ENCODE peak calls at places on chromosomes 13 and 19, in four cellular contexts. D, U, W and K are unnamed samples.

GRCh38 chr13:91406619-91407018 is 8.2 kb downstream of the GPC5 start:
- DNase-seq in D (peak; percentile 30), U (no peak), W (no peak), K (peak; percentile 70)

GRCh38 chr13:37889102-37889501 is 19.5 kb upstream of the TRPC4 start:
- DNase-seq in D (no peak), U (no peak), W (no peak), K (no peak)

GRCh38 chr19:15154002-15154612 is 46.7 kb downstream of the NOTCH3 start:
- DNase-seq in D (no peak), U (peak; percentile 51), W (peak; percentile 40), K (no peak)

GRCh38 chr13:36412736-36413135 is 19.6 kb upstream of the CCNA1 start:
- DNase-seq in D (no peak), U (no peak), W (no peak), K (no peak)

GRCh38 chr13:71219671-71220070 is 647.3 kb downstream of the DACH1 start:
- DNase-seq in D (no peak), U (no peak), W (no peak), K (no peak)

GRCh38 chr19:21677696-21678418 is 89.5 kb downstream of the ZNF100 start:
- DNase-seq in D (no peak), U (no peak), W (no peak), K (no peak)

GRCh38 chr13:24274452-24274971 is 34.9 kb upstream of the C1QTNF9 start:
- DNase-seq in D (no peak), U (no peak), W (no peak), K (no peak)

GRCh38 chr13:97125810-97126738 is 96.1 kb upstream of the MBNL2 start:
- DNase-seq in D (no peak), U (no peak), W (no peak), K (no peak)

GRCh38 chr19:58385313-58386165 is 1.5 kb upstream of the RPS5 start:
- DNase-seq in D (no peak), U (no peak), W (no peak), K (no peak)

GRCh38 chr13:50950808-50951207 is 41.2 kb downstream of the RNASEH2B start:
- DNase-seq in D (no peak), U (no peak), W (no peak), K (no peak)

GRCh38 chr19:41927810-41928192 is 448 bp downstream of the ERFL start:
- DNase-seq in D (no peak), U (no peak), W (no peak), K (no peak)

GRCh38 chr19:45768644-45769053 is 403 bp downstream of the SIX5 start:
- DNase-seq in D (no peak), U (peak; percentile 68), W (peak; percentile 52), K (no peak)

GRCh38 chr13:49356224-49356623 is 87.6 kb downstream of the CAB39L start:
- DNase-seq in D (no peak), U (no peak), W (no peak), K (no peak)

GRCh38 chr13:29743229-29743786 is 107.1 kb downstream of the UBL3 start:
- DNase-seq in D (no peak), U (peak; percentile 61), W (no peak), K (no peak)

GRCh38 chr19:41554902-41555301 is 21.1 kb upstream of the CEACAM21 start:
- DNase-seq in D (no peak), U (no peak), W (no peak), K (no peak)

GRCh38 chr13:109788372-109789195 is 2.2 kb upstream of the IRS2 start:
- DNase-seq in D (no peak), U (no peak), W (no peak), K (no peak)

GRCh38 chr13:32811297-32811800 is 204.9 kb upstream of the KL start:
- DNase-seq in D (no peak), U (no peak), W (no peak), K (no peak)

GRCh38 chr19:6062961-6063575 is 47.2 kb downstream of the RFX2 start:
- DNase-seq in D (no peak), U (no peak), W (no peak), K (no peak)

GRCh38 chr13:54775501-54776191 is 1747.0 kb downstream of the OLFM4 start:
- DNase-seq in D (no peak), U (no peak), W (no peak), K (no peak)

GRCh38 chr19:5623397-5624153 is 692 bp downstream of the SAFB start:
- DNase-seq in D (no peak), U (peak; percentile 53), W (no peak), K (no peak)

GRCh38 chr13:41457589-41458186 is 338 bp downstream of the RGCC start:
- DNase-seq in D (no peak), U (peak; percentile 50), W (no peak), K (no peak)

GRCh38 chr13:72864142-72865035 is 82.5 kb downstream of the PIBF1 start:
- DNase-seq in D (no peak), U (no peak), W (no peak), K (no peak)

GRCh38 chr13:50712469-50712868 is 131.0 kb downstream of the DLEU7 start:
- DNase-seq in D (no peak), U (no peak), W (no peak), K (no peak)

GRCh38 chr13:43782686-43783085 is 4.1 kb downstream of the ENOX1 start:
- DNase-seq in D (no peak), U (no peak), W (no peak), K (no peak)

GRCh38 chr13:87356314-87356713 is 314.9 kb upstream of the SLITRK5 start:
- DNase-seq in D (no peak), U (no peak), W (no peak), K (no peak)

GRCh38 chr19:9934132-9934950 is 2.0 kb downstream of the OLFM2 start:
- DNase-seq in D (peak; percentile 87), U (peak; percentile 70), W (peak; percentile 88), K (no peak)

GRCh38 chr19:13844130-13844631 is 32.8 kb upstream of the NANOS3 start:
- DNase-seq in D (no peak), U (no peak), W (no peak), K (no peak)

GRCh38 chr13:75368167-75368566 is 113.8 kb downstream of the TBC1D4 start:
- DNase-seq in D (no peak), U (no peak), W (no peak), K (no peak)

GRCh38 chr19:32743021-32743420 is 23.5 kb downstream of the TDRD12 start:
- DNase-seq in D (no peak), U (no peak), W (no peak), K (no peak)

GRCh38 chr13:114095486-114095885 is 36.9 kb downstream of the RASA3 start:
- DNase-seq in D (no peak), U (no peak), W (no peak), K (no peak)

GRCh38 chr19:12611361-12611699 is 610 bp downstream of the ZNF791 start:
- DNase-seq in D (peak; percentile 57), U (peak; percentile 83), W (peak; percentile 77), K (peak; percentile 25)

DNA sequence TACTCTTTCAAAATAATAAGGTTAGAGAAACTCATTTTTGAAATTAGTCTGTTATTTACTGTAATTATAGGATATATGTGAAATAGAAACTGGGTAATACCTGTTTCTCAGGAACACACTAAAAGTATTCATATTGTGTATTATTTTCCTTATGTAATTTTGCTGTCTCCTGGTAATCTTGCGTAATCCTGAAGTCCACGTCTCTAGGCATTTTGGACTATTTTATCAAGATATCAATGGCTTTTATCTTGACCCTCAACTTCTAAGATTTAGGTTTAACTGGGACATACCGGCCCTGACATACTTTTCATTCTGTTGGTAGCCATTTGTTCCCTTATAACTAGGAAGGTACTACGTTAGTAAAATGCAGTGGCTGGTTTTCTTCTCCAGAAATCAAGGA is 80.3 kb downstream of the PAN3 start:
- DNase-seq in D (no peak), U (no peak), W (no peak), K (no peak)
- H3K4me3 ChIP-seq in D (no peak overlapping the region), U (no peak overlapping the region), W (no peak overlapping the region), K (no peak overlapping the region)

DNA sequence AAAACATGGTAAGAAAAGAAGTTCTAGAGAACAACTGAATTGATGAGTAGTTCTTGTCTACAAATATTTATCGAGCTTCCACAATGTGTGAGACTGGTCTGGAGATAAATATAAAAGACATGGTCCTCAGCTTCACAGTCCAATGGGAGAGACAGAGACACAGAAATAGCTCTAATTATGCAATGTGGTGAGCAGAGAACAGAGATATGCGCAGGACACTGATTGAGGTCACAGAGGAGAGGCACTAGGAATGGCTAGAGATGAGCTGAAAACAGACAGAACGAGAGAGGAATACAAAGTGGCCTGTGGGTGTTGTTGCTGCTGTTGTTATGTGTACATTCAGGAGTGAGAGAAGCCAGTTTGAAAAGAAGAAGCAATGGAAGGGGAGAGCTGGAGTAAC is 53.2 kb downstream of the GPALPP1 start:
- DNase-seq in D (no peak), U (no peak), W (no peak), K (no peak)
- H3K4me3 ChIP-seq in D (no peak overlapping the region), U (no peak overlapping the region), W (no peak overlapping the region), K (no peak overlapping the region)

DNA sequence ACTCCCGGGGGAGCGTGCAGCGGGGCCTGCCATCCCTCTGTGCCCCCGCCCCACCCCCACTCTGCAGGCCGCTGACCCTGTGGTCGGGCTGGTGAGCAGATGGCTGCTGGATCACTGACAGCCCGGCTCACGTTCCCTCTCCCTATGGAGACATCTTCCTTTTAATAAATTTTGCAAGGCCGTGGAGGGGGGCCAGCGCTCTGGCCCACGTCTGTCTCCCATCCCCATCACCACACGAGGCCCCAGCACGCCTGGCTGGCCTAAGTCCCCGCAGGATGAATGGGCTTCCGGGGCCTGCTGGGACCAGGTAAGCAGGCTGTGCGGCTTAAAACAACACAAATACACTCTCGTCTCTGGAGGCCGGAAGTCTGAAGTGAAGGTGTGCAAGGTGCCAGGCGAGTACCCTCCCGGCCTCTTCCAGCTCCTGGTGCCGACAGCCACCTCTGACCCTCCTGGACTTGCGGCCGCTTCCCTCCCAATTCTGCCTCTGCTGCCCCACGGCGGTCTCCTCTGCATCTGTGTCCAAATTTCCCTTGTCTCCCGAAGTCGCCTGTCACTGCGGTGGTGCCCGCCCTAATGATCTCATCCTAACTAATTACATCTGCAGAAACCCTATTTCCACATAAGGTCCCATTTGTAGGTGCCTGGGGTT is 8.3 kb upstream of the PTBP1 start:
- DNase-seq in D (no peak), U (no peak), W (no peak), K (no peak)
- H3K4me3 ChIP-seq in D (peak overlapping the region; percentile 41), U (no peak overlapping the region), W (no peak overlapping the region), K (no peak overlapping the region)

DNA sequence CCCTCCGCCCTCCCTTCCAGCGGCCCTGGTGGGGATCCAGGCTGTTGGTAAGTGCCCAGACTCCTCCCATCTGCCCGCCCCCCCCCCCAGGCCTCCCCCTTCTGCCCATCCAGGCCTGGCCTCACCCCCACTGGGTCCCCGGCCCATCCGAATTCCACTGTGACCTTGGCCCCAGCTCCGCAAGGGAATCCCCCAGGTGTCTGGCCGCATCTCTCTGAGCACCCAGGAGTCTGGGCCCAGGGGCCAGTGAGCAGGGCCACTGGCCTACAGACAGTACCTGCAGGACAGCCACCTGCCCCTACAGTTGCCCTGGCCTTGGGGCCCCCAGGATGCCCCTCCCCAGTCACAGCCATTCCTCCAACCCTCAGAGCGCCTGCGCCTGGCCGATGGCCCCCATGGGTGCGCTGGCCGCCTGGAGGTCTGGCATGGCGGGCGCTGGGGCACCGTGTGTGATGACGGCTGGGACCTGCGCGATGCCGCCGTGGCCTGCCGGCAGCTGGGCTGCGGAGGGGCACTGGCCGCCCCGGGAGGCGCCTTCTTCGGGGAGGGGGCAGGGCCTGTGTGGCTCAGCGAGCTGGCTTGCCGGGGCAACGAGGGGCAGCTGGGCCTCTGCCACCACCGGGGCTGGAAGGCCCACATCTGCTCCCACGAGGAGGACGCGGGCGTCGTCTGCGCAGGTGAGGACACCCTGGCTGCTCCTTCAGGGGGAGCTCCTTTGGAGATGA is 912 bp downstream of the SSC5D start:
- DNase-seq in D (no peak), U (peak; percentile 51), W (no peak), K (no peak)
- H3K4me3 ChIP-seq in D (no peak overlapping the region), U (no peak overlapping the region), W (no peak overlapping the region), K (no peak overlapping the region)

GRCh38 chr19:29944415-29945012 is 2.5 kb downstream of the URI1 start:
- DNase-seq in D (no peak), U (no peak), W (no peak), K (no peak)
- H3K4me3 ChIP-seq in D (no peak overlapping the region), U (no peak overlapping the region), W (no peak overlapping the region), K (no peak overlapping the region)